ENCODE peak calls at places on chromosomes 3 and 15, in six cellular contexts. O, B, Z, M, G and N are unnamed samples.

GRCh38 chr3:190709351-190709773 is 153.1 kb downstream of the GMNC start:
- DNase-seq in G (peak; percentile 32), M (no peak), Z (no peak), B (no peak), O (peak; percentile 48), N (no peak)

GRCh38 chr3:52851348-52851747 is 16.5 kb upstream of the MUSTN1 start:
- DNase-seq in M (peak; percentile 56), O (peak; percentile 56), Z (no peak), B (peak; percentile 30), G (no peak), N (peak; percentile 42)

GRCh38 chr3:54691230-54691900 is 236.5 kb downstream of the LRTM1 start:
- DNase-seq in G (no peak), Z (no peak), O (peak; percentile 48), B (no peak), M (no peak), N (no peak)

GRCh38 chr15:78811825-78812183 is 540 bp upstream of the ADAMTS7 start:
- DNase-seq in O (peak; percentile 12), M (no peak), G (no peak), Z (no peak), B (no peak), N (no peak)

GRCh38 chr3:139157161-139157932 is 112.7 kb upstream of the PRR23C start:
- DNase-seq in G (no peak), B (no peak), O (no peak), M (no peak), Z (no peak), N (no peak)

GRCh38 chr15:51982013-51982769 is 10.6 kb upstream of the LEO1 start:
- DNase-seq in B (no peak), M (no peak), Z (no peak), G (peak; percentile 81), O (peak; percentile 92), N (no peak)

GRCh38 chr3:42519568-42519962 is 17.1 kb downstream of the VIPR1 start:
- DNase-seq in Z (no peak), G (no peak), B (no peak), M (no peak), O (no peak), N (no peak)

GRCh38 chr15:79206940-79207339 is 75.6 kb upstream of the ANKRD34C start:
- DNase-seq in G (no peak), M (no peak), B (no peak), O (no peak), Z (no peak), N (no peak)

GRCh38 chr3:125959317-125960065 is 9.5 kb upstream of the ROPN1B start:
- DNase-seq in B (no peak), M (no peak), Z (no peak), O (no peak), G (no peak), N (no peak)